ENCODE peak calls at places on chromosomes 11 and 22, in seven cellular contexts. D is left cardiac atrium; W is EL; L is activated naive CD4-positive, alpha-beta T cell treated with anti-CD3 and anti-CD28 coated beads, Interleukin-2, amount 10 ng/mL, durations not matched to agents 7 days and 5 days; F is amniotic epithelial cell; C is right lobe of liver; B is pancreas. I is an unnamed sample.
A peak's percentile ranks its signal among the peaks of the same experiment; 100 is the strongest.

GRCh38 chr11:86013718-86014117 is 55.2 kb downstream of the PICALM start:
- DNase-seq in B (no peak), C (no peak), D (no peak), W (no peak), F (no peak), L (no peak), I (no peak)

GRCh38 chr11:61959026-61959608 is 8.3 kb downstream of the FTH1 start:
- DNase-seq in L (no peak), C (peak; percentile 13), D (no peak), W (no peak), B (peak; percentile 26), F (no peak), I (no peak)

GRCh38 chr11:19441288-19441687 is 200.5 kb upstream of the E2F8 start:
- DNase-seq in F (no peak), L (no peak), D (no peak), B (no peak), W (no peak), C (no peak), I (no peak)

GRCh38 chr11:125270711-125271110 is 106.2 kb downstream of the PKNOX2 start:
- DNase-seq in C (no peak), D (peak; percentile 46), L (no peak), B (no peak), F (no peak), W (peak; percentile 10), I (no peak)

GRCh38 chr11:11998091-11998781 is 10.2 kb downstream of the DKK3 start:
- DNase-seq in B (no peak), C (no peak), F (peak; percentile 92), D (no peak), W (peak; percentile 96), L (no peak), I (peak; percentile 90)

GRCh38 chr22:26697151-26697550 is 39.8 kb downstream of the MIAT start:
- DNase-seq in C (no peak), D (no peak), L (no peak), F (no peak), B (no peak), W (no peak), I (no peak)

GRCh38 chr11:19869946-19870589 is 157.4 kb downstream of the NAV2 start:
- DNase-seq in W (no peak), C (no peak), L (no peak), D (no peak), F (no peak), B (no peak), I (no peak)

GRCh38 chr11:64809781-64810241 is 540 bp downstream of the MEN1 start:
- DNase-seq in D (no peak), W (no peak), L (peak; percentile 40), B (peak; percentile 69), F (no peak), C (peak; percentile 54), I (peak; percentile 3)

GRCh38 chr11:6703247-6704063 is 20.3 kb upstream of the MRPL17 start:
- DNase-seq in C (peak; percentile 41), B (peak; percentile 64), L (peak; percentile 44), W (peak; percentile 79), F (peak; percentile 75), D (peak; percentile 53), I (peak; percentile 86)

GRCh38 chr11:85854557-85855340 is 434 bp upstream of the CCDC83 start:
- DNase-seq in B (peak; percentile 96), D (peak; percentile 94), W (peak; percentile 94), F (peak; percentile 87), C (peak; percentile 91), L (peak; percentile 91), I (peak; percentile 95)

GRCh38 chr11:20601221-20601914 is 2.0 kb downstream of the SLC6A5 start:
- DNase-seq in W (no peak), C (no peak), B (no peak), D (no peak), F (no peak), L (no peak), I (no peak)

GRCh38 chr11:14645985-14646900 is 2.6 kb downstream of the PDE3B start:
- DNase-seq in L (peak; percentile 45), D (no peak), C (no peak), B (no peak), W (no peak), F (no peak), I (no peak)

GRCh38 chr11:6674198-6674597 is 8.9 kb downstream of the MRPL17 start:
- DNase-seq in D (no peak), W (no peak), C (no peak), L (no peak), F (no peak), B (no peak), I (no peak)

GRCh38 chr22:49676783-49677494 is 150.7 kb downstream of the BRD1 start:
- DNase-seq in C (no peak), W (no peak), B (peak; percentile 4), L (no peak), D (no peak), F (no peak), I (no peak)

GRCh38 chr11:16347928-16348685 is 8.2 kb downstream of the SOX6 start:
- DNase-seq in L (no peak), C (no peak), F (peak; percentile 15), D (no peak), B (no peak), W (no peak), I (no peak)

GRCh38 chr11:110883266-110883665 is 171.0 kb upstream of the ARHGAP20 start:
- DNase-seq in B (no peak), L (no peak), W (no peak), D (no peak), C (no peak), F (no peak), I (peak; percentile 48)

GRCh38 chr11:118128821-118129474 is 23.7 kb downstream of the SCN4B start:
- DNase-seq in W (no peak), B (no peak), F (no peak), D (no peak), L (no peak), C (no peak), I (no peak)

GRCh38 chr11:1254086-1254648 is 31.3 kb downstream of the MUC5B start:
- DNase-seq in L (no peak), B (no peak), W (no peak), C (no peak), F (no peak), D (no peak), I (no peak)

GRCh38 chr22:18056802-18057474 is 20.9 kb upstream of the PEX26 start:
- DNase-seq in L (no peak), F (no peak), D (no peak), C (no peak), B (no peak), W (no peak), I (no peak)

GRCh38 chr22:18101536-18101935 is 9.1 kb upstream of the TUBA8 start:
- DNase-seq in F (no peak), B (no peak), L (no peak), C (no peak), D (no peak), W (no peak), I (no peak)

GRCh38 chr11:79249341-79249993 is 191.4 kb downstream of the TENM4 start:
- DNase-seq in B (no peak), C (no peak), F (peak; percentile 89), D (no peak), L (no peak), W (no peak), I (peak; percentile 46)